ENCODE peak calls at places on chromosomes 13 and 19, in nine cellular contexts. One of them, this sample, is unnamed.

GRCh38 chr13:74153316-74153715 is 19.1 kb upstream of the KLF12 start:
- DNase-seq in psoas muscle: no peak
- DNase-seq in H9: no peak
- DNase-seq in stimulated activated CD4-positive, alpha-beta T cell treated with anti-CD3 and anti-CD28 coated beads, Interleukin-1b, Interleukin-23, amount 100 ng/mL, for 24 hours: no peak
- DNase-seq in renal cortical epithelial cell: no peak
- DNase-seq in stimulated activated CD8-positive, alpha-beta memory T cell treated with anti-CD3 and anti-CD28 coated beads, Interleukin-4, amount 100 ng/mL, for 4 hours: no peak
- DNase-seq in GM19239: no peak
- DNase-seq in astrocyte of the spinal cord: no peak
- DNase-seq in LHCN-M2: peak; percentile 69
- DNase-seq in this sample: no peak

GRCh38 chr19:48094843-48095203 is 15.8 kb downstream of the PLA2G4C start:
- DNase-seq in psoas muscle: no peak
- DNase-seq in H9: no peak
- DNase-seq in stimulated activated CD4-positive, alpha-beta T cell treated with anti-CD3 and anti-CD28 coated beads, Interleukin-1b, Interleukin-23, amount 100 ng/mL, for 24 hours: no peak
- DNase-seq in renal cortical epithelial cell: no peak
- DNase-seq in stimulated activated CD8-positive, alpha-beta memory T cell treated with anti-CD3 and anti-CD28 coated beads, Interleukin-4, amount 100 ng/mL, for 4 hours: no peak
- DNase-seq in GM19239: no peak
- DNase-seq in astrocyte of the spinal cord: no peak
- DNase-seq in LHCN-M2: no peak
- DNase-seq in this sample: no peak

GRCh38 chr13:100039740-100040139 is 49.2 kb upstream of the PCCA start:
- DNase-seq in psoas muscle: no peak
- DNase-seq in H9: no peak
- DNase-seq in stimulated activated CD4-positive, alpha-beta T cell treated with anti-CD3 and anti-CD28 coated beads, Interleukin-1b, Interleukin-23, amount 100 ng/mL, for 24 hours: no peak
- DNase-seq in renal cortical epithelial cell: peak; percentile 40
- DNase-seq in stimulated activated CD8-positive, alpha-beta memory T cell treated with anti-CD3 and anti-CD28 coated beads, Interleukin-4, amount 100 ng/mL, for 4 hours: no peak
- DNase-seq in GM19239: no peak
- DNase-seq in astrocyte of the spinal cord: peak; percentile 14
- DNase-seq in LHCN-M2: no peak
- DNase-seq in this sample: no peak

GRCh38 chr19:29712744-29713516 is 2.1 kb downstream of the C19orf12 start:
- DNase-seq in psoas muscle: no peak
- DNase-seq in H9: no peak
- DNase-seq in stimulated activated CD4-positive, alpha-beta T cell treated with anti-CD3 and anti-CD28 coated beads, Interleukin-1b, Interleukin-23, amount 100 ng/mL, for 24 hours: no peak
- DNase-seq in renal cortical epithelial cell: no peak
- DNase-seq in stimulated activated CD8-positive, alpha-beta memory T cell treated with anti-CD3 and anti-CD28 coated beads, Interleukin-4, amount 100 ng/mL, for 4 hours: no peak
- DNase-seq in GM19239: no peak
- DNase-seq in astrocyte of the spinal cord: no peak
- DNase-seq in LHCN-M2: no peak
- DNase-seq in this sample: peak; percentile 52

GRCh38 chr19:36041831-36042230 is 9.2 kb upstream of the CLIP3 start:
- DNase-seq in psoas muscle: no peak
- DNase-seq in H9: no peak
- DNase-seq in stimulated activated CD4-positive, alpha-beta T cell treated with anti-CD3 and anti-CD28 coated beads, Interleukin-1b, Interleukin-23, amount 100 ng/mL, for 24 hours: no peak
- DNase-seq in renal cortical epithelial cell: peak; percentile 87
- DNase-seq in stimulated activated CD8-positive, alpha-beta memory T cell treated with anti-CD3 and anti-CD28 coated beads, Interleukin-4, amount 100 ng/mL, for 4 hours: no peak
- DNase-seq in GM19239: no peak
- DNase-seq in astrocyte of the spinal cord: peak; percentile 43
- DNase-seq in LHCN-M2: peak; percentile 44
- DNase-seq in this sample: no peak

GRCh38 chr19:48970923-48971395 is 5.8 kb downstream of the FTL start:
- DNase-seq in psoas muscle: peak; percentile 91
- DNase-seq in H9: peak; percentile 88
- DNase-seq in stimulated activated CD4-positive, alpha-beta T cell treated with anti-CD3 and anti-CD28 coated beads, Interleukin-1b, Interleukin-23, amount 100 ng/mL, for 24 hours: peak; percentile 83
- DNase-seq in renal cortical epithelial cell: peak; percentile 50
- DNase-seq in stimulated activated CD8-positive, alpha-beta memory T cell treated with anti-CD3 and anti-CD28 coated beads, Interleukin-4, amount 100 ng/mL, for 4 hours: peak; percentile 77
- DNase-seq in GM19239: no peak
- DNase-seq in astrocyte of the spinal cord: peak; percentile 77
- DNase-seq in LHCN-M2: no peak
- DNase-seq in this sample: peak; percentile 68

GRCh38 chr19:46021531-46022041 is 1.3 kb downstream of the PGLYRP1 start:
- DNase-seq in psoas muscle: no peak
- DNase-seq in H9: peak; percentile 69
- DNase-seq in stimulated activated CD4-positive, alpha-beta T cell treated with anti-CD3 and anti-CD28 coated beads, Interleukin-1b, Interleukin-23, amount 100 ng/mL, for 24 hours: no peak
- DNase-seq in renal cortical epithelial cell: no peak
- DNase-seq in stimulated activated CD8-positive, alpha-beta memory T cell treated with anti-CD3 and anti-CD28 coated beads, Interleukin-4, amount 100 ng/mL, for 4 hours: no peak
- DNase-seq in GM19239: no peak
- DNase-seq in astrocyte of the spinal cord: no peak
- DNase-seq in LHCN-M2: no peak
- DNase-seq in this sample: no peak

GRCh38 chr13:51339354-51339753 is at the start of gene SERPINE3:
- DNase-seq in psoas muscle: no peak
- DNase-seq in H9: no peak
- DNase-seq in stimulated activated CD4-positive, alpha-beta T cell treated with anti-CD3 and anti-CD28 coated beads, Interleukin-1b, Interleukin-23, amount 100 ng/mL, for 24 hours: no peak
- DNase-seq in renal cortical epithelial cell: no peak
- DNase-seq in stimulated activated CD8-positive, alpha-beta memory T cell treated with anti-CD3 and anti-CD28 coated beads, Interleukin-4, amount 100 ng/mL, for 4 hours: no peak
- DNase-seq in GM19239: no peak
- DNase-seq in astrocyte of the spinal cord: no peak
- DNase-seq in LHCN-M2: no peak
- DNase-seq in this sample: no peak

GRCh38 chr13:48236528-48237353 is 3.7 kb downstream of the ITM2B start:
- DNase-seq in psoas muscle: no peak
- DNase-seq in H9: no peak
- DNase-seq in stimulated activated CD4-positive, alpha-beta T cell treated with anti-CD3 and anti-CD28 coated beads, Interleukin-1b, Interleukin-23, amount 100 ng/mL, for 24 hours: no peak
- DNase-seq in renal cortical epithelial cell: peak; percentile 50
- DNase-seq in stimulated activated CD8-positive, alpha-beta memory T cell treated with anti-CD3 and anti-CD28 coated beads, Interleukin-4, amount 100 ng/mL, for 4 hours: no peak
- DNase-seq in GM19239: no peak
- DNase-seq in astrocyte of the spinal cord: no peak
- DNase-seq in LHCN-M2: peak; percentile 12
- DNase-seq in this sample: no peak

GRCh38 chr13:49670828-49671227 is 20.5 kb downstream of the EBPL start:
- DNase-seq in psoas muscle: no peak
- DNase-seq in H9: no peak
- DNase-seq in stimulated activated CD4-positive, alpha-beta T cell treated with anti-CD3 and anti-CD28 coated beads, Interleukin-1b, Interleukin-23, amount 100 ng/mL, for 24 hours: no peak
- DNase-seq in renal cortical epithelial cell: no peak
- DNase-seq in stimulated activated CD8-positive, alpha-beta memory T cell treated with anti-CD3 and anti-CD28 coated beads, Interleukin-4, amount 100 ng/mL, for 4 hours: no peak
- DNase-seq in GM19239: no peak
- DNase-seq in astrocyte of the spinal cord: no peak
- DNase-seq in LHCN-M2: no peak
- DNase-seq in this sample: no peak

GRCh38 chr13:98741741-98742435 is 10.6 kb downstream of the SLC15A1 start:
- DNase-seq in psoas muscle: no peak
- DNase-seq in H9: no peak
- DNase-seq in stimulated activated CD4-positive, alpha-beta T cell treated with anti-CD3 and anti-CD28 coated beads, Interleukin-1b, Interleukin-23, amount 100 ng/mL, for 24 hours: no peak
- DNase-seq in renal cortical epithelial cell: peak; percentile 47
- DNase-seq in stimulated activated CD8-positive, alpha-beta memory T cell treated with anti-CD3 and anti-CD28 coated beads, Interleukin-4, amount 100 ng/mL, for 4 hours: no peak
- DNase-seq in GM19239: no peak
- DNase-seq in astrocyte of the spinal cord: no peak
- DNase-seq in LHCN-M2: no peak
- DNase-seq in this sample: no peak

GRCh38 chr19:10417598-10418280 is 2.6 kb upstream of the PDE4A start:
- DNase-seq in psoas muscle: no peak
- DNase-seq in H9: peak; percentile 70
- DNase-seq in stimulated activated CD4-positive, alpha-beta T cell treated with anti-CD3 and anti-CD28 coated beads, Interleukin-1b, Interleukin-23, amount 100 ng/mL, for 24 hours: no peak
- DNase-seq in renal cortical epithelial cell: no peak
- DNase-seq in stimulated activated CD8-positive, alpha-beta memory T cell treated with anti-CD3 and anti-CD28 coated beads, Interleukin-4, amount 100 ng/mL, for 4 hours: no peak
- DNase-seq in GM19239: no peak
- DNase-seq in astrocyte of the spinal cord: no peak
- DNase-seq in LHCN-M2: no peak
- DNase-seq in this sample: no peak

GRCh38 chr19:29678484-29679106 is 13.3 kb downstream of the PLEKHF1 start:
- DNase-seq in psoas muscle: peak; percentile 97
- DNase-seq in H9: no peak
- DNase-seq in stimulated activated CD4-positive, alpha-beta T cell treated with anti-CD3 and anti-CD28 coated beads, Interleukin-1b, Interleukin-23, amount 100 ng/mL, for 24 hours: no peak
- DNase-seq in renal cortical epithelial cell: no peak
- DNase-seq in stimulated activated CD8-positive, alpha-beta memory T cell treated with anti-CD3 and anti-CD28 coated beads, Interleukin-4, amount 100 ng/mL, for 4 hours: no peak
- DNase-seq in GM19239: no peak
- DNase-seq in astrocyte of the spinal cord: no peak
- DNase-seq in LHCN-M2: no peak
- DNase-seq in this sample: no peak

GRCh38 chr19:29577662-29577963 is 28.5 kb upstream of the POP4 start:
- DNase-seq in psoas muscle: no peak
- DNase-seq in H9: peak; percentile 14
- DNase-seq in stimulated activated CD4-positive, alpha-beta T cell treated with anti-CD3 and anti-CD28 coated beads, Interleukin-1b, Interleukin-23, amount 100 ng/mL, for 24 hours: no peak
- DNase-seq in renal cortical epithelial cell: no peak
- DNase-seq in stimulated activated CD8-positive, alpha-beta memory T cell treated with anti-CD3 and anti-CD28 coated beads, Interleukin-4, amount 100 ng/mL, for 4 hours: no peak
- DNase-seq in GM19239: no peak
- DNase-seq in astrocyte of the spinal cord: no peak
- DNase-seq in LHCN-M2: no peak
- DNase-seq in this sample: no peak

GRCh38 chr13:113837554-113838355 is 26.1 kb downstream of the GAS6 start:
- DNase-seq in psoas muscle: peak; percentile 99
- DNase-seq in H9: peak; percentile 71
- DNase-seq in stimulated activated CD4-positive, alpha-beta T cell treated with anti-CD3 and anti-CD28 coated beads, Interleukin-1b, Interleukin-23, amount 100 ng/mL, for 24 hours: no peak
- DNase-seq in renal cortical epithelial cell: peak; percentile 88
- DNase-seq in stimulated activated CD8-positive, alpha-beta memory T cell treated with anti-CD3 and anti-CD28 coated beads, Interleukin-4, amount 100 ng/mL, for 4 hours: no peak
- DNase-seq in GM19239: no peak
- DNase-seq in astrocyte of the spinal cord: peak; percentile 100
- DNase-seq in LHCN-M2: peak; percentile 99
- DNase-seq in this sample: no peak

GRCh38 chr13:110887242-110887954 is 27.5 kb downstream of the ANKRD10 start:
- DNase-seq in psoas muscle: no peak
- DNase-seq in H9: no peak
- DNase-seq in stimulated activated CD4-positive, alpha-beta T cell treated with anti-CD3 and anti-CD28 coated beads, Interleukin-1b, Interleukin-23, amount 100 ng/mL, for 24 hours: no peak
- DNase-seq in renal cortical epithelial cell: no peak
- DNase-seq in stimulated activated CD8-positive, alpha-beta memory T cell treated with anti-CD3 and anti-CD28 coated beads, Interleukin-4, amount 100 ng/mL, for 4 hours: no peak
- DNase-seq in GM19239: no peak
- DNase-seq in astrocyte of the spinal cord: no peak
- DNase-seq in LHCN-M2: peak; percentile 53
- DNase-seq in this sample: no peak

GRCh38 chr19:18414504-18415176 is 4.6 kb upstream of the SSBP4 start:
- DNase-seq in psoas muscle: peak; percentile 62
- DNase-seq in H9: peak; percentile 35
- DNase-seq in stimulated activated CD4-positive, alpha-beta T cell treated with anti-CD3 and anti-CD28 coated beads, Interleukin-1b, Interleukin-23, amount 100 ng/mL, for 24 hours: no peak
- DNase-seq in renal cortical epithelial cell: peak; percentile 37
- DNase-seq in stimulated activated CD8-positive, alpha-beta memory T cell treated with anti-CD3 and anti-CD28 coated beads, Interleukin-4, amount 100 ng/mL, for 4 hours: no peak
- DNase-seq in GM19239: no peak
- DNase-seq in astrocyte of the spinal cord: no peak
- DNase-seq in LHCN-M2: peak; percentile 32
- DNase-seq in this sample: no peak

GRCh38 chr19:10919352-10920287 is 8.8 kb downstream of the YIPF2 start:
- DNase-seq in psoas muscle: no peak
- DNase-seq in H9: peak; percentile 21
- DNase-seq in stimulated activated CD4-positive, alpha-beta T cell treated with anti-CD3 and anti-CD28 coated beads, Interleukin-1b, Interleukin-23, amount 100 ng/mL, for 24 hours: no peak
- DNase-seq in renal cortical epithelial cell: no peak
- DNase-seq in stimulated activated CD8-positive, alpha-beta memory T cell treated with anti-CD3 and anti-CD28 coated beads, Interleukin-4, amount 100 ng/mL, for 4 hours: no peak
- DNase-seq in GM19239: no peak
- DNase-seq in astrocyte of the spinal cord: no peak
- DNase-seq in LHCN-M2: no peak
- DNase-seq in this sample: no peak

GRCh38 chr13:75600371-75600770 is 35.8 kb upstream of the LMO7 start:
- DNase-seq in psoas muscle: no peak
- DNase-seq in H9: no peak
- DNase-seq in stimulated activated CD4-positive, alpha-beta T cell treated with anti-CD3 and anti-CD28 coated beads, Interleukin-1b, Interleukin-23, amount 100 ng/mL, for 24 hours: no peak
- DNase-seq in renal cortical epithelial cell: no peak
- DNase-seq in stimulated activated CD8-positive, alpha-beta memory T cell treated with anti-CD3 and anti-CD28 coated beads, Interleukin-4, amount 100 ng/mL, for 4 hours: no peak
- DNase-seq in GM19239: no peak
- DNase-seq in astrocyte of the spinal cord: no peak
- DNase-seq in LHCN-M2: no peak
- DNase-seq in this sample: no peak